ENCODE peak calls at places on chromosomes 1 and 21, in ten cellular contexts. X is fibroblast of lung; Y is transverse colon; N is CD8-positive, alpha-beta T cell; H is lower lobe of right lung; B is heart right ventricle; O is adrenal gland; T is RWPE1; F is pancreas; A is suprapubic skin. S is an unnamed sample.

GRCh38 chr1:111372336-111372965 is 55.1 kb downstream of the OVGP1 start:
- DNase-seq in N (no peak), B (no peak), F (peak), H (no peak), Y (no peak), A (no peak), O (no peak), T (no peak), X (no peak), S (no peak)

GRCh38 chr21:36437745-36438128 is 42.2 kb downstream of the CLDN14 start:
- DNase-seq in N (no peak), O (peak), A (no peak), B (no peak), X (peak), Y (no peak), F (no peak), H (no peak), T (no peak), S (no peak)

GRCh38 chr1:33348676-33349080 is 27.8 kb upstream of the A3GALT2 start:
- DNase-seq in B (no peak), F (no peak), H (no peak), O (no peak), N (no peak), T (no peak), Y (no peak), A (no peak), X (no peak), S (no peak)

GRCh38 chr1:77830946-77831345 is 51.5 kb downstream of the MIGA1 start:
- DNase-seq in Y (no peak), T (no peak), N (no peak), F (no peak), H (no peak), O (no peak), B (no peak), X (no peak), A (no peak), S (no peak)

GRCh38 chr1:82994866-82995370 is 1004.0 kb downstream of the TTLL7 start:
- DNase-seq in B (no peak), X (no peak), T (no peak), F (no peak), A (no peak), O (no peak), H (no peak), N (no peak), Y (no peak), S (no peak)

GRCh38 chr21:37620401-37620800 is 253.8 kb downstream of the DYRK1A start:
- DNase-seq in X (no peak), O (peak), Y (no peak), H (no peak), A (no peak), N (no peak), F (no peak), T (no peak), B (no peak), S (no peak)

GRCh38 chr1:17527036-17527914 is 12.2 kb upstream of the ARHGEF10L start:
- DNase-seq in X (peak), B (no peak), F (no peak), Y (peak), O (peak), H (no peak), T (no peak), N (no peak), A (no peak), S (no peak)

GRCh38 chr1:41109316-41110263 is 88.1 kb upstream of the SLFNL1 start:
- DNase-seq in Y (peak), O (peak), A (no peak), B (no peak), H (no peak), N (no peak), T (peak), F (peak), X (peak), S (no peak)

GRCh38 chr1:3320246-3321152 is 134.0 kb upstream of the ARHGEF16 start:
- DNase-seq in F (peak), O (no peak), N (no peak), B (no peak), T (no peak), H (peak), X (peak), A (no peak), Y (peak), S (no peak)

GRCh38 chr1:178959543-178960460 is 65.9 kb upstream of the FAM20B start:
- DNase-seq in N (no peak), T (no peak), F (no peak), H (no peak), O (no peak), B (no peak), A (no peak), X (no peak), Y (no peak), S (no peak)

GRCh38 chr21:37249112-37249904 is 17.8 kb downstream of the VPS26C start:
- DNase-seq in T (no peak), N (no peak), B (no peak), F (no peak), H (no peak), X (no peak), Y (no peak), O (no peak), A (no peak), S (no peak)

GRCh38 chr1:191578281-191578680 is 580.0 kb upstream of the RGS18 start:
- DNase-seq in Y (no peak), T (no peak), O (no peak), F (no peak), B (no peak), H (no peak), A (no peak), X (no peak), N (no peak), S (no peak)

GRCh38 chr1:90045853-90046563 is 51.1 kb downstream of the ZNF326 start:
- DNase-seq in F (no peak), Y (no peak), B (no peak), N (no peak), A (no peak), O (no peak), H (no peak), X (peak), T (peak), S (no peak)

GRCh38 chr1:205258313-205259176 is 30.8 kb downstream of the TMCC2 start:
- DNase-seq in H (no peak), T (peak), O (peak), F (no peak), B (no peak), Y (no peak), A (no peak), X (peak), N (no peak), S (no peak)

GRCh38 chr1:25082216-25082899 is 149.9 kb downstream of the SYF2 start:
- DNase-seq in H (no peak), N (no peak), B (no peak), O (no peak), F (no peak), Y (no peak), T (no peak), X (peak), A (no peak), S (no peak)

GRCh38 chr1:45155423-45155822 is 51.0 kb downstream of the ZSWIM5 start:
- DNase-seq in F (no peak), H (no peak), X (no peak), O (no peak), A (no peak), T (no peak), Y (peak), N (no peak), B (no peak), S (no peak)

GRCh38 chr1:84442256-84442655 is 36.8 kb upstream of the RPF1 start:
- DNase-seq in F (no peak), N (peak), B (no peak), H (no peak), Y (no peak), A (no peak), X (peak), O (no peak), T (peak), S (no peak)

GRCh38 chr1:227736814-227737432 is 1.7 kb downstream of the SNAP47 start:
- DNase-seq in F (no peak), T (no peak), Y (no peak), B (no peak), H (no peak), N (no peak), A (no peak), X (no peak), O (peak), S (no peak)
- H3K27ac ChIP-seq in F (no peak), T (no peak), Y (no peak), B (no peak), H (no peak), N (no peak), A (no peak), X (no peak), O (no peak), S (no peak)

DNA sequence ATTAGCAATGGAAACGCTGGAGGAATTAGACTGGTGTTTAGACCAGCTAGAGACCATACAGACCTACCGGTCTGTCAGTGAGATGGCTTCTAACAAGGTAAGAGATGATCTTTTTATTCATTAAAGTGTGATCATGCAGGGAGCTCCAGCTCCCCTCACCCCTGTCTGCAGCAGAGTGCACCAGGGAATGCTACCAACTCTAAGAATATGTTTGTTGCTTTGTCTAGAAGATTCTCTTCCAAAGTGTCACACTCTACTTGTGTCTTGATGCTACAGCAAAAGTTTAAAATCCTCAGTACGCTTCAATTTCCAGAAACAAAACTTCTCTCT is 201.5 kb upstream of the SGIP1 start:
- DNase-seq in A (no peak), O (no peak), H (no peak), B (no peak), F (no peak), Y (no peak), X (no peak), T (no peak), N (no peak), S (no peak)
- TF ChIP-seq CTCF in A (no peak), O (no peak), H (no peak), B (no peak), F (no peak), Y (no peak), X (no peak), T (no peak), N (no peak), S (no peak)

GRCh38 chr1:52552236-52552504 is 722 bp downstream of the TUT4 start:
- DNase-seq in H (peak), Y (peak), T (peak), X (peak), O (peak), A (no peak), B (no peak), F (peak), N (peak), S (peak)
- H3K27ac ChIP-seq in H (peak), Y (peak), T (peak), X (peak), O (peak), A (peak), B (peak), F (peak), N (peak), S (peak)

GRCh38 chr1:1419812-1420653 is 1.0 kb downstream of the ANKRD65 start:
- DNase-seq in A (no peak), Y (no peak), N (no peak), B (no peak), O (no peak), F (no peak), H (peak), T (no peak), X (no peak), S (no peak)
- TF ChIP-seq CTCF in A (peak), Y (no peak), N (no peak), B (no peak), O (no peak), F (no peak), H (no peak), T (peak), X (no peak), S (no peak)

GRCh38 chr1:156896490-156897033 is 3.0 kb downstream of the PEAR1 start:
- DNase-seq in Y (no peak), A (no peak), F (no peak), X (peak), T (peak), O (no peak), B (no peak), N (no peak), H (peak), S (no peak)
- H3K27ac ChIP-seq in Y (no peak), A (no peak), F (no peak), X (peak), T (peak), O (no peak), B (peak), N (no peak), H (peak), S (no peak)

GRCh38 chr21:25872271-25872670 is 137.5 kb downstream of the GABPA start:
- DNase-seq in N (no peak), F (no peak), X (no peak), H (no peak), O (no peak), Y (no peak), A (no peak), B (no peak), T (no peak), S (no peak)

GRCh38 chr21:25870084-25870483 is 135.3 kb downstream of the GABPA start:
- DNase-seq in O (no peak), A (no peak), Y (no peak), X (no peak), H (no peak), F (no peak), B (no peak), N (no peak), T (no peak), S (no peak)

GRCh38 chr21:25867041-25867440 is 132.3 kb downstream of the GABPA start:
- DNase-seq in A (no peak), B (no peak), O (no peak), F (no peak), H (no peak), N (no peak), T (no peak), X (no peak), Y (no peak), S (no peak)

GRCh38 chr21:25871566-25871965 is 136.8 kb downstream of the GABPA start:
- DNase-seq in A (no peak), B (no peak), T (no peak), N (no peak), Y (no peak), F (no peak), O (no peak), H (no peak), X (no peak), S (no peak)
- TF ChIP-seq CTCF in A (no peak), B (peak), T (no peak), N (no peak), Y (no peak), F (no peak), O (no peak), H (no peak), X (no peak), S (no peak)

DNA sequence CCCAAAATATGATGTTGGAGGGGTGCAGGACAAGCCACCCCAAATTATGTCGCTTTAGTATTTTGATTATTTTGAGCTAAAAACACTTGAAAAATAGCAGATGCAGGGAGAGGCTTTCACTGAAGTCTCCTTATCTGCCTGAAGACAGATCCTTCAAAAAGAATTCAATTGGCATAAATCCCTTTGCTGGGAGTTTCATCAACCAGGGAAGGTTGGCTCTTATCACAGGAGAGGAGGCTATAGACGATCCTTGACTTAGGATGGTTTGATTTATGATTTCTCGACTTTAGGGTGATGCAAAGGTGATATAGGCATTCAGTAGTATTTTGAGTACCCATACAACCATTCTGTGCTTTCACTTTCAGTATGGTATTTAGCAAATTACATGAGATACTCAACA is 97.8 kb upstream of the CAMK1G start:
- DNase-seq in T (no peak), Y (no peak), O (no peak), X (no peak), H (no peak), N (no peak), F (no peak), B (no peak), A (no peak), S (no peak)
- H3K27ac ChIP-seq in T (no peak), Y (no peak), O (no peak), X (no peak), H (no peak), N (no peak), F (no peak), B (no peak), A (no peak), S (no peak)

GRCh38 chr1:154867841-154868610 is 2.1 kb downstream of the KCNN3 start:
- DNase-seq in X (no peak), N (no peak), B (no peak), Y (no peak), O (no peak), H (no peak), F (no peak), T (no peak), A (no peak), S (no peak)

GRCh38 chr1:154866257-154866994 is 3.7 kb downstream of the KCNN3 start:
- DNase-seq in H (no peak), X (peak), N (no peak), T (no peak), Y (no peak), B (no peak), O (no peak), F (no peak), A (no peak), S (no peak)

GRCh38 chr1:154865442-154866256 is 4.4 kb downstream of the KCNN3 start:
- DNase-seq in X (no peak), T (no peak), H (no peak), N (no peak), B (no peak), O (no peak), A (no peak), Y (no peak), F (no peak), S (no peak)

GRCh38 chr1:154869351-154870116 is 547 bp downstream of the KCNN3 start:
- DNase-seq in B (peak), T (no peak), H (peak), F (no peak), X (peak), N (no peak), O (peak), Y (peak), A (no peak), S (no peak)

GRCh38 chr1:154866995-154867795 is 2.9 kb downstream of the KCNN3 start:
- DNase-seq in A (no peak), F (no peak), H (no peak), T (peak), B (no peak), N (no peak), X (peak), Y (peak), O (peak), S (no peak)
- TF ChIP-seq CTCF in A (no peak), F (no peak), H (no peak), T (no peak), B (no peak), N (no peak), X (no peak), Y (no peak), O (no peak), S (no peak)

GRCh38 chr21:46660505-46660904 is 25.0 kb downstream of the PRMT2 start:
- DNase-seq in F (no peak), T (no peak), A (no peak), O (no peak), X (no peak), Y (no peak), H (no peak), B (no peak), N (peak), S (no peak)

GRCh38 chr21:46662765-46663500 is 27.5 kb downstream of the PRMT2 start:
- DNase-seq in F (no peak), A (no peak), T (peak), H (no peak), N (no peak), Y (no peak), X (no peak), B (no peak), O (no peak), S (no peak)

GRCh38 chr21:46662367-46662654 is 26.8 kb downstream of the PRMT2 start:
- DNase-seq in O (no peak), N (no peak), F (no peak), B (no peak), X (no peak), Y (no peak), T (no peak), A (no peak), H (no peak), S (no peak)

GRCh38 chr21:46661211-46661625 is 25.7 kb downstream of the PRMT2 start:
- DNase-seq in T (peak), H (peak), Y (peak), N (peak), B (peak), X (peak), F (peak), O (peak), A (no peak), S (peak)

DNA sequence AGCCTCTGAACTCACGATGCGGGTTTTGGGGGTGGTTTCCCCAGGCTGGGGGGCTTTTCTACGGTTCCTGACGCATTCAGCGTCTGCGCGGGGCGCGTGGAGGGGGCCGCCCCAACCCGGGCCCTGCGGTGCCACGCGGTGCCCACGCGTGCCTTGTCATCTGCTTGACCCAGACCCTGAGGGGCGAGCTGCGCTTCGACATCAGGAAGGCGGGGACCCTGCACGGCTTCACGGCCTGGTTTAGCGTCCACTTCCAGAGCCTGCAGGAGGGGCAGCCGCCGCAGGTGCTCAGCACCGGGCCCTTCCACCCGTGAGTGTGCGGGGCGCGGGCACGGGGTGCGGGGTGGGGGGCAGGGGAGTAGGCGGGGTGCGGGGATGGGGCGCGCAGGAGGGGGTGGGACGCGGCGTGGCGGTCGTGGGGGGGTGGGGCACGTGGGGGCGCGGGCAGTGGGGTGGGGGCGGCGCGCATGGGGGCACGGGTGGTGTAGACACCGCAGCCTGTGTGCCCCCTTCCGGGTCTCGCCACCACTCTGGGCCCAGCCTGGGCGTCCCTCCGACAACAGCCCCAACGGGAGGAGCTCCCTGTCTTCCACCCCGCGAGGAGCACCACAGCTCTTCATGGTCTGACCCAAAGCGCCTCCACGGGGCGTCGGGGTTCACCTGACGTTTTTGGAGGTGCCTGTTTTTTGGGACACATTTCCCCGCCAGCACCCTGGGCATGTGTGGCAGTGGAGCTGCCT is 26.3 kb downstream of the PRMT2 start:
- DNase-seq in B (no peak), X (no peak), Y (no peak), F (no peak), T (no peak), H (no peak), O (no peak), A (no peak), N (no peak), S (no peak)
- H3K27ac ChIP-seq in B (peak), X (no peak), Y (peak), F (no peak), T (peak), H (no peak), O (no peak), A (no peak), N (no peak), S (no peak)

GRCh38 chr1:70896224-70896623 is 151.4 kb downstream of the PTGER3 start:
- DNase-seq in Y (no peak), O (no peak), X (no peak), T (no peak), N (no peak), A (no peak), F (no peak), H (no peak), B (no peak), S (no peak)
- TF ChIP-seq CTCF in Y (no peak), O (no peak), X (no peak), T (no peak), N (no peak), A (no peak), F (no peak), H (peak), B (no peak), S (no peak)